ENCODE peak calls at places on chromosomes 13 and 19, in four cellular contexts. N is heart left ventricle, K is breast epithelium, U is sigmoid colon. T is an unnamed sample.

GRCh38 chr19:28294395-28294794 is 918.6 kb downstream of the UQCRFS1 start:
- DNase-seq in U (no peak), N (peak; percentile 30), K (no peak), T (no peak)

GRCh38 chr19:33432408-33433170 is 59.1 kb downstream of the CEBPG start:
- DNase-seq in K (peak; percentile 34), N (peak; percentile 10), U (peak; percentile 45), T (no peak)

GRCh38 chr19:17797397-17798201 is 2.7 kb downstream of the B3GNT3 start:
- DNase-seq in U (no peak), N (no peak), K (no peak), T (no peak)

GRCh38 chr19:36169084-36169760 is 17.0 kb upstream of the COX7A1 start:
- DNase-seq in N (peak; percentile 44), K (no peak), U (no peak), T (no peak)

GRCh38 chr19:29667941-29668340 is 2.7 kb downstream of the PLEKHF1 start:
- DNase-seq in U (peak; percentile 60), K (peak; percentile 38), N (no peak), T (no peak)

GRCh38 chr13:99693351-99693750 is 192.1 kb downstream of the TM9SF2 start:
- DNase-seq in U (no peak), N (no peak), K (no peak), T (no peak)

GRCh38 chr19:38693380-38694223 is 46.2 kb downstream of the ACTN4 start:
- DNase-seq in N (no peak), K (no peak), U (no peak), T (no peak)

GRCh38 chr19:17178291-17178690 is 36.9 kb upstream of the USE1 start:
- DNase-seq in K (no peak), U (no peak), N (no peak), T (no peak)

GRCh38 chr19:51148571-51148970 is 6.5 kb downstream of the SIGLEC7 start:
- DNase-seq in U (no peak), N (no peak), K (no peak), T (no peak)

GRCh38 chr13:67230774-67231480 is 791 bp upstream of the PCDH9 start:
- DNase-seq in U (peak; percentile 83), N (peak; percentile 69), K (peak; percentile 58), T (peak; percentile 32)

GRCh38 chr13:20473139-20473538 is 52.5 kb downstream of the CRYL1 start:
- DNase-seq in N (no peak), K (no peak), U (no peak), T (no peak)

GRCh38 chr13:74768521-74769090 is 634.4 kb upstream of the KLF12 start:
- DNase-seq in N (no peak), K (no peak), U (no peak), T (no peak)

GRCh38 chr13:74767031-74767430 is 632.8 kb upstream of the KLF12 start:
- DNase-seq in U (no peak), K (no peak), N (no peak), T (no peak)

GRCh38 chr13:74770361-74770760 is 636.2 kb upstream of the KLF12 start:
- DNase-seq in U (no peak), K (no peak), N (no peak), T (no peak)

GRCh38 chr13:74761794-74762193 is 627.6 kb upstream of the KLF12 start:
- DNase-seq in U (no peak), K (no peak), N (no peak), T (peak; percentile 6)

GRCh38 chr13:74765955-74766354 is 631.8 kb upstream of the KLF12 start:
- DNase-seq in U (no peak), N (no peak), K (no peak), T (no peak)
- TF ChIP-seq CTCF in U (no peak), N (no peak), K (no peak), T (no peak)

GRCh38 chr19:35143231-35143715 is at the start of gene FXYD7:
- DNase-seq in U (no peak), N (peak; percentile 35), K (no peak), T (no peak)

GRCh38 chr19:35144259-35144599 is 1.2 kb downstream of the FXYD7 start:
- DNase-seq in K (no peak), U (no peak), N (no peak), T (no peak)

GRCh38 chr19:35146746-35147466 is 3.9 kb downstream of the FXYD7 start:
- DNase-seq in K (no peak), U (no peak), N (no peak), T (no peak)

GRCh38 chr19:35143818-35144217 is 763 bp downstream of the FXYD7 start:
- DNase-seq in N (no peak), U (no peak), K (no peak), T (no peak)

DNA sequence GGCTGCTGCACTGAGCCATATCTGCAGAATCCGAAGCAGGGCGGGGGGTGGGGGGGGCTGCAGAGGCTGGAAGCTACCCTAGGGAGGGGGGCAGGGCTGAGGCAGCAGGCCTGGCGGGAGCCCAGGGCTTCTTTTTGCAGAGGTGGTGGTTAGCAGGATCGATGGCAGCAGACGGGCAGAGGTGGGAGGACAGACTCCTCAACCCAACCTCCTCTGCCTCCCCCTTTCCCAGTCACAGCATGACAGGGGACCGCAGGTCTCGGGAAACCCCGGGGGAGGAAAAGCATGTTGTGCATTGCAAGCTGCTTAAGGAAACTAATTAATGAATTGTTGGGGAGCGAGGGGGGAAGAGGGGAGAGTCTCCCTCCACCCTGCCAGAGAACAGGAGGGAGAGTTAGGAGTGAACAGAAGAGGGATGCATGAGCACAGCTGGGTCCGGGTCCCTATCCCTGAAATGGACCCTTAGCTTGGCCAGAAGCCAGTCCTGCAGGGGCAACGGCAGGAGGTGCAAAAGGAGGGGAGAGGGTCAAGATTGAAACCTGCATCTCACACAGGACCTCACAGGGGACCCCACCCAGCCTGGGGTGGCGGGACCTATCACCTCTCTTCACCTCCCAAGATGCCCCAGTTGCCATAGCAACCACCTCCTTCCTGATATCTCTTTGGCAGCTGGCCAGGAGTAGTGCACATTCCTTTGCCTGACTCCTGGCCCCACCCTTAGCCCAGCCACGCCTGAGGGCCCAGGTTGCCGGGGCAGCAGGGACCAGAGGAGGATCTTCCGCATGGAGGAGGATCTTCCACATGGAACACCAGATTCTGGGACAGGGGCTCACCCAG is 1.8 kb downstream of the FXYD7 start:
- DNase-seq in N (no peak), U (no peak), K (no peak), T (no peak)
- H3K4me3 ChIP-seq in N (no peak overlapping the region), U (no peak overlapping the region), K (no peak overlapping the region), T (no peak overlapping the region)

GRCh38 chr19:6723108-6723618 is 2.7 kb upstream of the C3 start:
- DNase-seq in N (peak; percentile 73), K (no peak), U (peak; percentile 90), T (peak; percentile 71)

GRCh38 chr19:6725513-6726231 is 5.2 kb upstream of the C3 start:
- DNase-seq in N (no peak), U (no peak), K (no peak), T (no peak)

GRCh38 chr19:6724631-6725185 is 4.3 kb upstream of the C3 start:
- DNase-seq in N (no peak), U (no peak), K (no peak), T (no peak)

GRCh38 chr19:6721773-6722172 is 1.3 kb upstream of the C3 start:
- DNase-seq in N (no peak), U (no peak), K (no peak), T (no peak)

DNA sequence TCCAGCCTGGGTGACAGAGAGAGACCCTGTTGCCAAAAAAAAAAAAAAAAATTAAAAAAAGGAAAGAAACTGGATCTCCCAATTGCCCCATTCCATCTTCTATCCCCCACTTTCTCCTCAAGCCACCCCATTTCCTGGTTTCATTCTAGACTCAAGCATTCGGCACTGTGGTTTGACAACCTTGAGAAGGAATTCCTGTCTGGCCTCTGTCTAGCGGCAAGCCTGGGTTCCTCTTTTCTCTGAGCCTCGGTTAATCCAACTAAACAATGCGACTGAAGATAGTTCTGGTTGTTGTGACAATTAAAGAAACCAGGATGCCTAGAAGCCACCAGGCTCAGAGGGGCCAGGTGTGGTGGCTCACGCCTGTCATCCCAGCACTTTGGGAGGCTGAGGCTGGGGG is 3.3 kb upstream of the C3 start:
- DNase-seq in U (no peak), N (no peak), K (no peak), T (no peak)
- TF ChIP-seq POLR2A in U (no peak), N (no peak), K (no peak), T (no peak)

DNA sequence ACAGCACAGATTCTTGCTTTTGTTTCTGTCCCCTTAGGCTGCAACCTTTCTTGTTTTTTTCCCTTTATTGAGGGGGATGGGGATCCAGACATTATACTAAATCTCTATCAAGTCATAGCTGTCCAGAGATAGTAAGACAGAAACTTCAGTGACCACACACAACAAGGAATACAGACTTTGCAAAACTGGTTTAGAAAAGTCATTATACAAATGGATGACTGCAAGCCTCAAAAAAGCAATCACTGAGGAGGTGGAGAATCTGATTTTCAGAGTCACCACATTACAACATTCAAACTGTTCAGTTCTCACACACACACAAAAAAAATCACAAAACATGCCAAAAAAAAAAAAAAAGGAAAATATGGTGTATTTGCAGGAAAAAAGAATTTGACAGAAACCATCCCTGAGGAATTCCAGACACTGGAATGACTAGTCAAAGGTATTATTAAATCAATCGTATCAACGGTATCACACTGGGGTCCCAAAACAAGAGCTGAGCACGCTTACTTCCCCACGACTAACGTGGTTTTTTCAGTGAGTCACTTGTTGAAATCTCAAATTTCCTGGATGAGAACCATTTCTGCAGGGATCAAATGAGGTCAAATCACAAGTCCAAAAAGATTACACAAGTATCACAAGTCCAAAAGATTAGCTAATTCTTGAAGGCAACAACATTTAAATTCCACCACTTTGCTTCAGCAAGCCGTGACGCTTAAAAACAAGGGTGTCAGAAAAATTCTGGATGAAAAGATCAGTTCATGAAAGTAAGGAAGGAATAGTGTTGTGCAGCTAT is 41.2 kb downstream of the USP12 start:
- DNase-seq in N (no peak), U (no peak), K (no peak), T (no peak)
- TF ChIP-seq CTCF in N (no peak), U (no peak), K (no peak), T (no peak)

GRCh38 chr19:8478605-8479004 is 23.8 kb downstream of the PRAM1 start:
- DNase-seq in N (no peak), U (no peak), K (no peak), T (no peak)

GRCh38 chr19:8476524-8476923 is 25.9 kb downstream of the PRAM1 start:
- DNase-seq in K (no peak), N (no peak), U (no peak), T (no peak)

GRCh38 chr19:8477889-8478288 is 24.6 kb downstream of the PRAM1 start:
- DNase-seq in U (no peak), K (no peak), N (no peak), T (no peak)

GRCh38 chr19:8475005-8475404 is 27.4 kb downstream of the PRAM1 start:
- DNase-seq in K (no peak), N (no peak), U (no peak), T (no peak)

GRCh38 chr19:8473652-8474476 is 28.6 kb downstream of the PRAM1 start:
- DNase-seq in U (no peak), K (no peak), N (no peak), T (no peak)
- H3K4me3 ChIP-seq in U (no peak overlapping the region), K (no peak overlapping the region), N (no peak overlapping the region), T (no peak overlapping the region)

GRCh38 chr19:22422220-22422619 is at the start of gene ZNF98:
- DNase-seq in U (peak; percentile 78), K (peak; percentile 86), N (peak; percentile 57), T (no peak)

GRCh38 chr19:22428299-22428913 is 6.3 kb upstream of the ZNF98 start:
- DNase-seq in U (no peak), K (peak; percentile 58), N (no peak), T (no peak)

GRCh38 chr19:22426901-22427300 is 4.8 kb upstream of the ZNF98 start:
- DNase-seq in K (no peak), U (no peak), N (no peak), T (no peak)

GRCh38 chr19:22421797-22422196 is 349 bp downstream of the ZNF98 start:
- DNase-seq in N (no peak), U (no peak), K (no peak), T (no peak)

GRCh38 chr19:22427587-22428298 is 5.6 kb upstream of the ZNF98 start:
- DNase-seq in N (no peak), K (peak; percentile 91), U (no peak), T (no peak)
- TF ChIP-seq POLR2A in N (no peak), K (peak; percentile 29), U (no peak), T (no peak)

GRCh38 chr19:49422407-49423277 is 599 bp downstream of the PTH2 start:
- DNase-seq in N (peak; percentile 57), K (no peak), U (no peak), T (no peak)
- TF ChIP-seq CTCF in N (peak; percentile 21), K (no peak), U (no peak), T (no peak)

T was measured in tibial nerve.